ENCODE peak calls at places on chromosomes 4 and X, in four cellular contexts. G, P, H and B are unnamed samples.

GRCh38 chrX:69028006-69028760 is 137.1 kb downstream of the PJA1 start:
- DNase-seq in P (no peak), G (no peak), H (no peak), B (no peak)

GRCh38 chr4:7781361-7781760 is 158.3 kb downstream of the AFAP1 start:
- DNase-seq in H (no peak), P (peak), G (no peak), B (no peak)

GRCh38 chr4:129282293-129282692 is 186.3 kb downstream of the C4orf33 start:
- DNase-seq in H (no peak), P (no peak), G (no peak), B (no peak)

GRCh38 chrX:65522739-65523372 is 11.7 kb downstream of the LAS1L start:
- DNase-seq in G (no peak), H (no peak), P (peak), B (no peak)

GRCh38 chrX:136497556-136498048 is at the start of gene HTATSF1:
- DNase-seq in H (no peak), G (no peak), P (no peak), B (no peak)

GRCh38 chr4:173482330-173482931 is 47.6 kb downstream of the HAND2 start:
- DNase-seq in H (no peak), P (no peak), G (no peak), B (no peak)

GRCh38 chr4:1910643-1911042 is 39.5 kb downstream of the NSD2 start:
- DNase-seq in G (no peak), H (peak), P (peak), B (no peak)

GRCh38 chr4:8378101-8378724 is 62.3 kb downstream of the ACOX3 start:
- DNase-seq in P (no peak), G (no peak), H (no peak), B (no peak)

GRCh38 chr4:80614319-80614718 is 278.8 kb downstream of the CFAP299 start:
- DNase-seq in H (no peak), P (no peak), G (no peak), B (no peak)

GRCh38 chr4:80462537-80463207 is 127.1 kb downstream of the CFAP299 start:
- DNase-seq in P (no peak), G (no peak), H (no peak), B (no peak)

GRCh38 chr4:21304061-21304541 is 603.8 kb downstream of the PACRGL start:
- DNase-seq in G (peak), P (peak), H (peak), B (peak)

GRCh38 chr4:183600189-183600685 is 58.7 kb downstream of the RWDD4 start:
- DNase-seq in P (no peak), G (no peak), H (no peak), B (no peak)

GRCh38 chr4:14149469-14150030 is 522.0 kb upstream of the BOD1L1 start:
- DNase-seq in G (no peak), P (no peak), H (no peak), B (no peak)

GRCh38 chr4:61489927-61490326 is 289.8 kb downstream of the ADGRL3 start:
- DNase-seq in P (no peak), H (no peak), G (no peak), B (no peak)

GRCh38 chrX:130915302-130915701 is 12.3 kb upstream of the ENOX2 start:
- DNase-seq in G (no peak), H (no peak), P (peak), B (no peak)